ENCODE peak calls at places on chromosomes 13 and 19, in seven cellular contexts. One of them, this sample, is unnamed.

GRCh38 chr13:91520952-91521351 is 122.5 kb downstream of the GPC5 start:
- DNase-seq in GM20000: no peak
- DNase-seq in PC-9: no peak
- DNase-seq in ELR: no peak
- DNase-seq in EH: no peak
- DNase-seq in stimulated activated CD4-positive, alpha-beta T cell treated with anti-CD3 and anti-CD28 coated beads, Interleukin-1b, Interleukin-23, amount 100 ng/mL, for 24 hours: no peak
- DNase-seq in GOT3: no peak
- DNase-seq in this sample: no peak

GRCh38 chr13:43537124-43537523 is 249.6 kb downstream of the ENOX1 start:
- DNase-seq in GM20000: no peak
- DNase-seq in PC-9: no peak
- DNase-seq in ELR: no peak
- DNase-seq in EH: peak; percentile 49
- DNase-seq in stimulated activated CD4-positive, alpha-beta T cell treated with anti-CD3 and anti-CD28 coated beads, Interleukin-1b, Interleukin-23, amount 100 ng/mL, for 24 hours: no peak
- DNase-seq in GOT3: no peak
- DNase-seq in this sample: no peak

GRCh38 chr19:54209058-54209747 is 8.5 kb downstream of the RPS9 start:
- DNase-seq in GM20000: no peak
- DNase-seq in PC-9: peak; percentile 25
- DNase-seq in ELR: peak; percentile 57
- DNase-seq in EH: no peak
- DNase-seq in stimulated activated CD4-positive, alpha-beta T cell treated with anti-CD3 and anti-CD28 coated beads, Interleukin-1b, Interleukin-23, amount 100 ng/mL, for 24 hours: no peak
- DNase-seq in GOT3: no peak
- DNase-seq in this sample: peak; percentile 26

GRCh38 chr19:4361152-4362037 is 18.0 kb downstream of the MPND start:
- DNase-seq in GM20000: no peak
- DNase-seq in PC-9: no peak
- DNase-seq in ELR: no peak
- DNase-seq in EH: no peak
- DNase-seq in stimulated activated CD4-positive, alpha-beta T cell treated with anti-CD3 and anti-CD28 coated beads, Interleukin-1b, Interleukin-23, amount 100 ng/mL, for 24 hours: no peak
- DNase-seq in GOT3: no peak
- DNase-seq in this sample: no peak

GRCh38 chr19:5002143-5002542 is 33.2 kb downstream of the KDM4B start:
- DNase-seq in GM20000: no peak
- DNase-seq in PC-9: peak; percentile 59
- DNase-seq in ELR: peak; percentile 85
- DNase-seq in EH: peak; percentile 82
- DNase-seq in stimulated activated CD4-positive, alpha-beta T cell treated with anti-CD3 and anti-CD28 coated beads, Interleukin-1b, Interleukin-23, amount 100 ng/mL, for 24 hours: no peak
- DNase-seq in GOT3: no peak
- DNase-seq in this sample: peak; percentile 96

GRCh38 chr13:53073711-53074110 is 45.1 kb downstream of the OLFM4 start:
- DNase-seq in GM20000: no peak
- DNase-seq in PC-9: no peak
- DNase-seq in ELR: no peak
- DNase-seq in EH: no peak
- DNase-seq in stimulated activated CD4-positive, alpha-beta T cell treated with anti-CD3 and anti-CD28 coated beads, Interleukin-1b, Interleukin-23, amount 100 ng/mL, for 24 hours: no peak
- DNase-seq in GOT3: no peak
- DNase-seq in this sample: no peak

GRCh38 chr13:36031490-36031889 is 99.7 kb downstream of the DCLK1 start:
- DNase-seq in GM20000: no peak
- DNase-seq in PC-9: no peak
- DNase-seq in ELR: no peak
- DNase-seq in EH: no peak
- DNase-seq in stimulated activated CD4-positive, alpha-beta T cell treated with anti-CD3 and anti-CD28 coated beads, Interleukin-1b, Interleukin-23, amount 100 ng/mL, for 24 hours: no peak
- DNase-seq in GOT3: no peak
- DNase-seq in this sample: no peak

GRCh38 chr13:99661791-99662190 is 160.5 kb downstream of the TM9SF2 start:
- DNase-seq in GM20000: no peak
- DNase-seq in PC-9: no peak
- DNase-seq in ELR: no peak
- DNase-seq in EH: no peak
- DNase-seq in stimulated activated CD4-positive, alpha-beta T cell treated with anti-CD3 and anti-CD28 coated beads, Interleukin-1b, Interleukin-23, amount 100 ng/mL, for 24 hours: no peak
- DNase-seq in GOT3: no peak
- DNase-seq in this sample: no peak

GRCh38 chr13:49958321-49958720 is 22.2 kb upstream of the SPRYD7 start:
- DNase-seq in GM20000: no peak
- DNase-seq in PC-9: no peak
- DNase-seq in ELR: no peak
- DNase-seq in EH: peak; percentile 71
- DNase-seq in stimulated activated CD4-positive, alpha-beta T cell treated with anti-CD3 and anti-CD28 coated beads, Interleukin-1b, Interleukin-23, amount 100 ng/mL, for 24 hours: no peak
- DNase-seq in GOT3: no peak
- DNase-seq in this sample: no peak

GRCh38 chr13:48292650-48293049 is 10.9 kb upstream of the RB1 start:
- DNase-seq in GM20000: no peak
- DNase-seq in PC-9: no peak
- DNase-seq in ELR: no peak
- DNase-seq in EH: no peak
- DNase-seq in stimulated activated CD4-positive, alpha-beta T cell treated with anti-CD3 and anti-CD28 coated beads, Interleukin-1b, Interleukin-23, amount 100 ng/mL, for 24 hours: no peak
- DNase-seq in GOT3: no peak
- DNase-seq in this sample: no peak

GRCh38 chr13:51588406-51588949 is 4.2 kb downstream of the WDFY2 start:
- DNase-seq in GM20000: no peak
- DNase-seq in PC-9: no peak
- DNase-seq in ELR: no peak
- DNase-seq in EH: no peak
- DNase-seq in stimulated activated CD4-positive, alpha-beta T cell treated with anti-CD3 and anti-CD28 coated beads, Interleukin-1b, Interleukin-23, amount 100 ng/mL, for 24 hours: no peak
- DNase-seq in GOT3: no peak
- DNase-seq in this sample: no peak

GRCh38 chr19:31253816-31254551 is 95.3 kb downstream of the TSHZ3 start:
- DNase-seq in GM20000: no peak
- DNase-seq in PC-9: no peak
- DNase-seq in ELR: no peak
- DNase-seq in EH: no peak
- DNase-seq in stimulated activated CD4-positive, alpha-beta T cell treated with anti-CD3 and anti-CD28 coated beads, Interleukin-1b, Interleukin-23, amount 100 ng/mL, for 24 hours: no peak
- DNase-seq in GOT3: no peak
- DNase-seq in this sample: peak; percentile 46

GRCh38 chr13:49443327-49443688 is 556 bp downstream of the CAB39L start:
- DNase-seq in GM20000: peak; percentile 30
- DNase-seq in PC-9: no peak
- DNase-seq in ELR: peak; percentile 63
- DNase-seq in EH: peak; percentile 57
- DNase-seq in stimulated activated CD4-positive, alpha-beta T cell treated with anti-CD3 and anti-CD28 coated beads, Interleukin-1b, Interleukin-23, amount 100 ng/mL, for 24 hours: no peak
- DNase-seq in GOT3: no peak
- DNase-seq in this sample: peak; percentile 31

GRCh38 chr13:21849323-21849722 is 178.4 kb downstream of the FGF9 start:
- DNase-seq in GM20000: peak; percentile 40
- DNase-seq in PC-9: no peak
- DNase-seq in ELR: peak; percentile 7
- DNase-seq in EH: peak; percentile 7
- DNase-seq in stimulated activated CD4-positive, alpha-beta T cell treated with anti-CD3 and anti-CD28 coated beads, Interleukin-1b, Interleukin-23, amount 100 ng/mL, for 24 hours: no peak
- DNase-seq in GOT3: no peak
- DNase-seq in this sample: peak; percentile 22

GRCh38 chr19:2110822-2111221 is 14.1 kb downstream of the IZUMO4 start:
- DNase-seq in GM20000: no peak
- DNase-seq in PC-9: no peak
- DNase-seq in ELR: no peak
- DNase-seq in EH: no peak
- DNase-seq in stimulated activated CD4-positive, alpha-beta T cell treated with anti-CD3 and anti-CD28 coated beads, Interleukin-1b, Interleukin-23, amount 100 ng/mL, for 24 hours: no peak
- DNase-seq in GOT3: no peak
- DNase-seq in this sample: no peak

GRCh38 chr13:98439136-98439828 is 137.6 kb downstream of the STK24 start:
- DNase-seq in GM20000: no peak
- DNase-seq in PC-9: no peak
- DNase-seq in ELR: no peak
- DNase-seq in EH: no peak
- DNase-seq in stimulated activated CD4-positive, alpha-beta T cell treated with anti-CD3 and anti-CD28 coated beads, Interleukin-1b, Interleukin-23, amount 100 ng/mL, for 24 hours: no peak
- DNase-seq in GOT3: no peak
- DNase-seq in this sample: no peak

GRCh38 chr19:3801412-3802096 is 15.4 kb upstream of the MATK start:
- DNase-seq in GM20000: no peak
- DNase-seq in PC-9: no peak
- DNase-seq in ELR: no peak
- DNase-seq in EH: peak; percentile 33
- DNase-seq in stimulated activated CD4-positive, alpha-beta T cell treated with anti-CD3 and anti-CD28 coated beads, Interleukin-1b, Interleukin-23, amount 100 ng/mL, for 24 hours: no peak
- DNase-seq in GOT3: no peak
- DNase-seq in this sample: peak; percentile 10

GRCh38 chr13:24694907-24695306 is 14.7 kb downstream of the ATP12A start:
- DNase-seq in GM20000: no peak
- DNase-seq in PC-9: no peak
- DNase-seq in ELR: peak; percentile 41
- DNase-seq in EH: no peak
- DNase-seq in stimulated activated CD4-positive, alpha-beta T cell treated with anti-CD3 and anti-CD28 coated beads, Interleukin-1b, Interleukin-23, amount 100 ng/mL, for 24 hours: no peak
- DNase-seq in GOT3: no peak
- DNase-seq in this sample: peak; percentile 55

GRCh38 chr19:51030631-51031030 is 4.2 kb downstream of the KLK12 start:
- DNase-seq in GM20000: no peak
- DNase-seq in PC-9: no peak
- DNase-seq in ELR: no peak
- DNase-seq in EH: no peak
- DNase-seq in stimulated activated CD4-positive, alpha-beta T cell treated with anti-CD3 and anti-CD28 coated beads, Interleukin-1b, Interleukin-23, amount 100 ng/mL, for 24 hours: no peak
- DNase-seq in GOT3: no peak
- DNase-seq in this sample: no peak

GRCh38 chr19:55600336-55601028 is 394 bp downstream of the ZNF524 start:
- DNase-seq in GM20000: no peak
- DNase-seq in PC-9: no peak
- DNase-seq in ELR: peak; percentile 69
- DNase-seq in EH: peak; percentile 54
- DNase-seq in stimulated activated CD4-positive, alpha-beta T cell treated with anti-CD3 and anti-CD28 coated beads, Interleukin-1b, Interleukin-23, amount 100 ng/mL, for 24 hours: no peak
- DNase-seq in GOT3: no peak
- DNase-seq in this sample: no peak

GRCh38 chr19:28920269-28921066 is 292.5 kb downstream of the UQCRFS1 start:
- DNase-seq in GM20000: no peak
- DNase-seq in PC-9: no peak
- DNase-seq in ELR: no peak
- DNase-seq in EH: no peak
- DNase-seq in stimulated activated CD4-positive, alpha-beta T cell treated with anti-CD3 and anti-CD28 coated beads, Interleukin-1b, Interleukin-23, amount 100 ng/mL, for 24 hours: no peak
- DNase-seq in GOT3: no peak
- DNase-seq in this sample: no peak

GRCh38 chr19:55667006-55667381 is 8.0 kb upstream of the EPN1 start:
- DNase-seq in GM20000: no peak
- DNase-seq in PC-9: no peak
- DNase-seq in ELR: no peak
- DNase-seq in EH: no peak
- DNase-seq in stimulated activated CD4-positive, alpha-beta T cell treated with anti-CD3 and anti-CD28 coated beads, Interleukin-1b, Interleukin-23, amount 100 ng/mL, for 24 hours: no peak
- DNase-seq in GOT3: no peak
- DNase-seq in this sample: no peak